ENCODE peak calls at places on chromosomes 3 and 15, in five cellular contexts. One of them, this sample, is unnamed.

GRCh38 chr15:97904196-97904572 is 56.3 kb upstream of the ARRDC4 start:
- DNase-seq in stimulated activated CD8-positive, alpha-beta memory T cell treated with anti-CD3 and anti-CD28 coated beads, Interleukin-4, amount 100 ng/mL, for 48 hours: peak
- DNase-seq in M059J: peak
- DNase-seq in LHCN-M2: peak
- DNase-seq in activated CD8-positive, alpha-beta T cell treated with anti-CD3 and anti-CD28 coated beads, Interleukin-2, amount 10 ng/mL, durations not matched to agents 7 days and 5 days: peak
- DNase-seq in this sample: no peak

GRCh38 chr15:99114511-99115299 is 9.8 kb downstream of the SYNM start:
- DNase-seq in M059J: no peak
- DNase-seq in LHCN-M2: no peak
- DNase-seq in stimulated activated CD8-positive, alpha-beta memory T cell treated with anti-CD3 and anti-CD28 coated beads, Interleukin-4, amount 100 ng/mL, for 48 hours: no peak
- DNase-seq in activated CD8-positive, alpha-beta T cell treated with anti-CD3 and anti-CD28 coated beads, Interleukin-2, amount 10 ng/mL, durations not matched to agents 7 days and 5 days: no peak
- DNase-seq in this sample: no peak

GRCh38 chr3:113240841-113241240 is 29.5 kb downstream of the BOC start:
- DNase-seq in activated CD8-positive, alpha-beta T cell treated with anti-CD3 and anti-CD28 coated beads, Interleukin-2, amount 10 ng/mL, durations not matched to agents 7 days and 5 days: no peak
- DNase-seq in stimulated activated CD8-positive, alpha-beta memory T cell treated with anti-CD3 and anti-CD28 coated beads, Interleukin-4, amount 100 ng/mL, for 48 hours: no peak
- DNase-seq in M059J: peak
- DNase-seq in LHCN-M2: no peak
- DNase-seq in this sample: no peak

GRCh38 chr3:196016485-196016884 is 65.4 kb downstream of the TFRC start:
- DNase-seq in LHCN-M2: peak
- DNase-seq in activated CD8-positive, alpha-beta T cell treated with anti-CD3 and anti-CD28 coated beads, Interleukin-2, amount 10 ng/mL, durations not matched to agents 7 days and 5 days: no peak
- DNase-seq in M059J: peak
- DNase-seq in stimulated activated CD8-positive, alpha-beta memory T cell treated with anti-CD3 and anti-CD28 coated beads, Interleukin-4, amount 100 ng/mL, for 48 hours: no peak
- DNase-seq in this sample: no peak

GRCh38 chr3:64803469-64803868 is 115.7 kb upstream of the ADAMTS9 start:
- DNase-seq in activated CD8-positive, alpha-beta T cell treated with anti-CD3 and anti-CD28 coated beads, Interleukin-2, amount 10 ng/mL, durations not matched to agents 7 days and 5 days: no peak
- DNase-seq in LHCN-M2: no peak
- DNase-seq in M059J: no peak
- DNase-seq in stimulated activated CD8-positive, alpha-beta memory T cell treated with anti-CD3 and anti-CD28 coated beads, Interleukin-4, amount 100 ng/mL, for 48 hours: no peak
- DNase-seq in this sample: no peak

GRCh38 chr3:72657666-72658065 is 190.6 kb downstream of the SHQ1 start:
- DNase-seq in LHCN-M2: no peak
- DNase-seq in stimulated activated CD8-positive, alpha-beta memory T cell treated with anti-CD3 and anti-CD28 coated beads, Interleukin-4, amount 100 ng/mL, for 48 hours: peak
- DNase-seq in M059J: peak
- DNase-seq in activated CD8-positive, alpha-beta T cell treated with anti-CD3 and anti-CD28 coated beads, Interleukin-2, amount 10 ng/mL, durations not matched to agents 7 days and 5 days: peak
- DNase-seq in this sample: peak

GRCh38 chr3:194536883-194537637 is 50.3 kb upstream of the ATP13A3 start:
- DNase-seq in stimulated activated CD8-positive, alpha-beta memory T cell treated with anti-CD3 and anti-CD28 coated beads, Interleukin-4, amount 100 ng/mL, for 48 hours: no peak
- DNase-seq in activated CD8-positive, alpha-beta T cell treated with anti-CD3 and anti-CD28 coated beads, Interleukin-2, amount 10 ng/mL, durations not matched to agents 7 days and 5 days: no peak
- DNase-seq in M059J: peak
- DNase-seq in LHCN-M2: peak
- DNase-seq in this sample: no peak

GRCh38 chr3:14946749-14947104 is 656 bp upstream of the NR2C2 start:
- DNase-seq in activated CD8-positive, alpha-beta T cell treated with anti-CD3 and anti-CD28 coated beads, Interleukin-2, amount 10 ng/mL, durations not matched to agents 7 days and 5 days: no peak
- DNase-seq in LHCN-M2: no peak
- DNase-seq in stimulated activated CD8-positive, alpha-beta memory T cell treated with anti-CD3 and anti-CD28 coated beads, Interleukin-4, amount 100 ng/mL, for 48 hours: no peak
- DNase-seq in M059J: no peak
- DNase-seq in this sample: no peak

GRCh38 chr15:89127054-89127702 is 38.9 kb downstream of the ABHD2 start:
- DNase-seq in activated CD8-positive, alpha-beta T cell treated with anti-CD3 and anti-CD28 coated beads, Interleukin-2, amount 10 ng/mL, durations not matched to agents 7 days and 5 days: no peak
- DNase-seq in M059J: peak
- DNase-seq in LHCN-M2: no peak
- DNase-seq in stimulated activated CD8-positive, alpha-beta memory T cell treated with anti-CD3 and anti-CD28 coated beads, Interleukin-4, amount 100 ng/mL, for 48 hours: peak
- DNase-seq in this sample: no peak

GRCh38 chr3:136973352-136973751 is 15.6 kb downstream of the IL20RB start:
- DNase-seq in activated CD8-positive, alpha-beta T cell treated with anti-CD3 and anti-CD28 coated beads, Interleukin-2, amount 10 ng/mL, durations not matched to agents 7 days and 5 days: no peak
- DNase-seq in stimulated activated CD8-positive, alpha-beta memory T cell treated with anti-CD3 and anti-CD28 coated beads, Interleukin-4, amount 100 ng/mL, for 48 hours: no peak
- DNase-seq in M059J: no peak
- DNase-seq in LHCN-M2: no peak
- DNase-seq in this sample: no peak

GRCh38 chr3:57031622-57032541 is 28.6 kb upstream of the SPATA12 start:
- DNase-seq in activated CD8-positive, alpha-beta T cell treated with anti-CD3 and anti-CD28 coated beads, Interleukin-2, amount 10 ng/mL, durations not matched to agents 7 days and 5 days: no peak
- DNase-seq in M059J: no peak
- DNase-seq in stimulated activated CD8-positive, alpha-beta memory T cell treated with anti-CD3 and anti-CD28 coated beads, Interleukin-4, amount 100 ng/mL, for 48 hours: no peak
- DNase-seq in LHCN-M2: no peak
- DNase-seq in this sample: no peak

GRCh38 chr3:129650256-129650872 is 43.9 kb upstream of the PLXND1 start:
- DNase-seq in activated CD8-positive, alpha-beta T cell treated with anti-CD3 and anti-CD28 coated beads, Interleukin-2, amount 10 ng/mL, durations not matched to agents 7 days and 5 days: peak
- DNase-seq in M059J: peak
- DNase-seq in stimulated activated CD8-positive, alpha-beta memory T cell treated with anti-CD3 and anti-CD28 coated beads, Interleukin-4, amount 100 ng/mL, for 48 hours: peak
- DNase-seq in LHCN-M2: peak
- DNase-seq in this sample: no peak

GRCh38 chr3:115518100-115518852 is 105.0 kb upstream of the GAP43 start:
- DNase-seq in M059J: peak
- DNase-seq in stimulated activated CD8-positive, alpha-beta memory T cell treated with anti-CD3 and anti-CD28 coated beads, Interleukin-4, amount 100 ng/mL, for 48 hours: no peak
- DNase-seq in LHCN-M2: peak
- DNase-seq in activated CD8-positive, alpha-beta T cell treated with anti-CD3 and anti-CD28 coated beads, Interleukin-2, amount 10 ng/mL, durations not matched to agents 7 days and 5 days: no peak
- DNase-seq in this sample: no peak

GRCh38 chr3:151047636-151048035 is 37.8 kb upstream of the MED12L start:
- DNase-seq in stimulated activated CD8-positive, alpha-beta memory T cell treated with anti-CD3 and anti-CD28 coated beads, Interleukin-4, amount 100 ng/mL, for 48 hours: no peak
- DNase-seq in M059J: no peak
- DNase-seq in LHCN-M2: no peak
- DNase-seq in activated CD8-positive, alpha-beta T cell treated with anti-CD3 and anti-CD28 coated beads, Interleukin-2, amount 10 ng/mL, durations not matched to agents 7 days and 5 days: no peak
- DNase-seq in this sample: no peak

GRCh38 chr3:138781012-138781470 is 53.7 kb downstream of the PIK3CB start:
- DNase-seq in stimulated activated CD8-positive, alpha-beta memory T cell treated with anti-CD3 and anti-CD28 coated beads, Interleukin-4, amount 100 ng/mL, for 48 hours: peak
- DNase-seq in M059J: peak
- DNase-seq in LHCN-M2: no peak
- DNase-seq in activated CD8-positive, alpha-beta T cell treated with anti-CD3 and anti-CD28 coated beads, Interleukin-2, amount 10 ng/mL, durations not matched to agents 7 days and 5 days: peak
- DNase-seq in this sample: no peak

GRCh38 chr15:68821898-68822380 is 1.2 kb upstream of the ANP32A start:
- DNase-seq in M059J: peak
- DNase-seq in stimulated activated CD8-positive, alpha-beta memory T cell treated with anti-CD3 and anti-CD28 coated beads, Interleukin-4, amount 100 ng/mL, for 48 hours: peak
- DNase-seq in activated CD8-positive, alpha-beta T cell treated with anti-CD3 and anti-CD28 coated beads, Interleukin-2, amount 10 ng/mL, durations not matched to agents 7 days and 5 days: peak
- DNase-seq in LHCN-M2: no peak
- DNase-seq in this sample: no peak